ENCODE peak calls at places on chromosome 2, in eight cellular contexts. O is A549; L is globus pallidus; I is CD8-positive, alpha-beta T cell; P is immature natural killer cell; M is mucosa of descending colon; Z is activated naive CD8-positive, alpha-beta T cell treated with anti-CD3 and anti-CD28 coated beads, Interleukin-2, amount 50 U/mL, for 24 hours; X is ecto neural progenitor cell. C is an unnamed sample.

GRCh38 chr2:180938419-180938818 is 42.0 kb upstream of the UBE2E3 start:
- DNase-seq in Z (no peak), I (no peak), P (no peak), O (no peak), M (no peak), X (no peak), L (no peak), C (no peak)

GRCh38 chr2:11710210-11710609 is 36.2 kb upstream of the LPIN1 start:
- DNase-seq in L (no peak), X (no peak), M (no peak), P (no peak), Z (no peak), I (no peak), O (peak), C (no peak)

GRCh38 chr2:167353605-167354280 is 465.5 kb downstream of the XIRP2 start:
- DNase-seq in X (no peak), Z (no peak), L (no peak), P (no peak), I (no peak), M (no peak), O (no peak), C (no peak)

GRCh38 chr2:118580651-118581050 is 266.8 kb downstream of the EN1 start:
- DNase-seq in Z (no peak), L (no peak), X (no peak), P (no peak), M (no peak), I (no peak), O (no peak), C (no peak)

GRCh38 chr2:216604458-216604857 is 28.8 kb upstream of the IGFBP2 start:
- DNase-seq in M (no peak), O (no peak), L (no peak), P (no peak), Z (no peak), I (no peak), X (no peak), C (no peak)

GRCh38 chr2:26982102-26982742 is 11.8 kb downstream of the MAPRE3 start:
- DNase-seq in I (no peak), P (no peak), X (no peak), Z (no peak), M (peak), O (peak), L (peak), C (no peak)

GRCh38 chr2:166410828-166411472 is 35.2 kb upstream of the SCN9A start:
- DNase-seq in P (no peak), L (no peak), X (no peak), Z (no peak), M (no peak), I (no peak), O (peak), C (no peak)

GRCh38 chr2:60094450-60094929 is 459.0 kb downstream of the BCL11A start:
- DNase-seq in P (no peak), O (no peak), M (no peak), Z (no peak), L (no peak), X (no peak), I (no peak), C (no peak)

GRCh38 chr2:135667045-135667444 is 74.6 kb upstream of the UBXN4 start:
- DNase-seq in L (peak), M (no peak), P (no peak), I (no peak), O (no peak), X (no peak), Z (no peak), C (no peak)

GRCh38 chr2:98281607-98282006 is 64.6 kb upstream of the CNGA3 start:
- DNase-seq in Z (no peak), P (no peak), O (no peak), X (no peak), I (no peak), L (no peak), M (no peak), C (no peak)

GRCh38 chr2:62197017-62197586 is 1.2 kb downstream of the B3GNT2 start:
- DNase-seq in O (no peak), Z (peak), L (peak), M (peak), X (peak), P (peak), I (peak), C (no peak)

GRCh38 chr2:182210669-182211068 is 216.2 kb downstream of the PDE1A start:
- DNase-seq in P (no peak), L (no peak), Z (no peak), X (no peak), I (no peak), O (no peak), M (no peak), C (no peak)

GRCh38 chr2:161090401-161090800 is 69.8 kb upstream of the TANK start:
- DNase-seq in L (no peak), M (peak), Z (peak), I (peak), X (no peak), P (no peak), O (no peak), C (no peak)

GRCh38 chr2:178404380-178404767 is 46.6 kb downstream of the PRKRA start:
- DNase-seq in X (no peak), O (no peak), Z (no peak), P (no peak), M (peak), L (no peak), I (no peak), C (no peak)

GRCh38 chr2:231388725-231389346 is 6.7 kb upstream of the B3GNT7 start:
- DNase-seq in I (no peak), X (no peak), O (no peak), M (peak), Z (no peak), P (no peak), L (no peak), C (no peak)

GRCh38 chr2:73069855-73070650 is 1.5 kb downstream of the SFXN5 start:
- DNase-seq in L (no peak), I (no peak), Z (no peak), O (no peak), M (no peak), X (no peak), P (no peak), C (no peak)

GRCh38 chr2:9950521-9951271 is 797 bp upstream of the GRHL1 start:
- DNase-seq in O (no peak), P (peak), X (peak), M (peak), L (no peak), Z (peak), I (peak), C (peak)

GRCh38 chr2:109348190-109348589 is 219.2 kb downstream of the SH3RF3 start:
- DNase-seq in P (no peak), Z (no peak), O (no peak), M (no peak), X (no peak), I (no peak), L (no peak), C (no peak)

GRCh38 chr2:103213028-103213542 is 451.3 kb downstream of the TMEM182 start:
- DNase-seq in M (no peak), L (no peak), Z (no peak), O (no peak), I (no peak), P (no peak), X (no peak), C (no peak)

GRCh38 chr2:26001743-26002341 is 19.5 kb upstream of the KIF3C start:
- DNase-seq in O (peak), L (peak), P (no peak), I (no peak), X (no peak), Z (no peak), M (no peak), C (no peak)

GRCh38 chr2:240467149-240467642 is 31.7 kb downstream of the GPC1 start:
- DNase-seq in L (no peak), I (no peak), Z (no peak), P (no peak), O (no peak), X (no peak), M (no peak), C (peak)

GRCh38 chr2:205695460-205695979 is 13.2 kb downstream of the NRP2 start:
- DNase-seq in I (no peak), M (no peak), P (no peak), X (no peak), O (no peak), L (no peak), Z (no peak), C (no peak)

GRCh38 chr2:49770919-49771318 is 616.6 kb upstream of the FSHR start:
- DNase-seq in O (peak), L (peak), P (no peak), X (peak), M (no peak), Z (no peak), I (no peak), C (peak)

GRCh38 chr2:30356061-30356460 is 91.0 kb upstream of the LCLAT1 start:
- DNase-seq in P (no peak), O (no peak), M (no peak), L (no peak), I (no peak), X (no peak), Z (no peak), C (no peak)

GRCh38 chr2:181892795-181893435 is 1.4 kb downstream of the ITPRID2 start:
- DNase-seq in M (no peak), X (no peak), L (no peak), O (no peak), Z (no peak), P (no peak), I (no peak), C (no peak)

GRCh38 chr2:45014016-45014702 is 4.9 kb upstream of the SIX2 start:
- DNase-seq in I (no peak), Z (peak), M (peak), X (peak), O (peak), L (peak), P (no peak), C (peak)

GRCh38 chr2:220855296-220855695 is 716.8 kb downstream of the EPHA4 start:
- DNase-seq in X (no peak), I (no peak), P (no peak), Z (no peak), L (no peak), O (no peak), M (no peak), C (no peak)

GRCh38 chr2:38394903-38395341 is 17.8 kb upstream of the ATL2 start:
- DNase-seq in L (no peak), Z (no peak), X (no peak), I (no peak), P (no peak), O (no peak), M (no peak), C (no peak)

GRCh38 chr2:46260305-46260704 is 36.9 kb upstream of the EPAS1 start:
- DNase-seq in I (no peak), M (no peak), O (no peak), P (no peak), L (no peak), Z (no peak), X (no peak), C (no peak)

GRCh38 chr2:213806125-213806726 is 522.0 kb downstream of the SPAG16 start:
- DNase-seq in X (no peak), Z (no peak), L (peak), P (no peak), I (no peak), M (no peak), O (peak), C (no peak)

GRCh38 chr2:85053802-85054201 is 79.4 kb upstream of the TCF7L1 start:
- DNase-seq in M (peak), I (no peak), L (no peak), P (no peak), Z (no peak), O (peak), X (no peak), C (no peak)

C was measured in neural crest cell.